ENCODE peak calls at places on chromosomes 6 and 20, in four cellular contexts. One of them, this sample, is unnamed.

GRCh38 chr6:19803331-19804330 is 33.5 kb upstream of the ID4 start:
- DNase-seq in IMR-90: peak; percentile 19
- DNase-seq in fibroblast of lung: peak; percentile 54
- DNase-seq in heart right ventricle: no peak
- DNase-seq in this sample: no peak

GRCh38 chr6:155418017-155418749 is 37.5 kb downstream of the NOX3 start:
- DNase-seq in fibroblast of lung: peak; percentile 69
- DNase-seq in heart right ventricle: no peak
- DNase-seq in IMR-90: peak; percentile 65
- DNase-seq in this sample: peak; percentile 42

GRCh38 chr6:106901062-106901461 is 73.5 kb downstream of the CD24 start:
- DNase-seq in IMR-90: no peak
- DNase-seq in heart right ventricle: no peak
- DNase-seq in fibroblast of lung: no peak
- DNase-seq in this sample: no peak

GRCh38 chr20:58407966-58408557 is 19.0 kb downstream of the VAPB start:
- DNase-seq in heart right ventricle: no peak
- DNase-seq in IMR-90: no peak
- DNase-seq in fibroblast of lung: no peak
- DNase-seq in this sample: peak; percentile 13

GRCh38 chr6:154555075-154555677 is 44.7 kb upstream of the CNKSR3 start:
- DNase-seq in fibroblast of lung: peak; percentile 34
- DNase-seq in heart right ventricle: no peak
- DNase-seq in IMR-90: peak; percentile 8
- DNase-seq in this sample: no peak

GRCh38 chr6:127832381-127832780 is 68.5 kb downstream of the THEMIS start:
- DNase-seq in fibroblast of lung: no peak
- DNase-seq in IMR-90: no peak
- DNase-seq in heart right ventricle: no peak
- DNase-seq in this sample: no peak

GRCh38 chr6:82040405-82041221 is 206.9 kb downstream of the IBTK start:
- DNase-seq in fibroblast of lung: peak; percentile 48
- DNase-seq in heart right ventricle: no peak
- DNase-seq in IMR-90: peak; percentile 59
- DNase-seq in this sample: no peak

GRCh38 chr6:139473239-139473701 is 98.8 kb upstream of the CITED2 start:
- DNase-seq in IMR-90: no peak
- DNase-seq in heart right ventricle: no peak
- DNase-seq in fibroblast of lung: peak; percentile 56
- DNase-seq in this sample: no peak

GRCh38 chr6:73282876-73283275 is 19.9 kb upstream of the KHDC1 start:
- DNase-seq in IMR-90: no peak
- DNase-seq in fibroblast of lung: no peak
- DNase-seq in heart right ventricle: no peak
- DNase-seq in this sample: no peak

GRCh38 chr6:167532410-167533294 is 207.8 kb downstream of the TTLL2 start:
- DNase-seq in fibroblast of lung: no peak
- DNase-seq in IMR-90: no peak
- DNase-seq in heart right ventricle: no peak
- DNase-seq in this sample: no peak

GRCh38 chr6:48078092-48078491 is 32.9 kb downstream of the PTCHD4 start:
- DNase-seq in fibroblast of lung: peak; percentile 47
- DNase-seq in heart right ventricle: no peak
- DNase-seq in IMR-90: no peak
- DNase-seq in this sample: no peak

GRCh38 chr6:4004249-4004648 is 74.7 kb downstream of the FAM217A start:
- DNase-seq in IMR-90: peak; percentile 29
- DNase-seq in heart right ventricle: no peak
- DNase-seq in fibroblast of lung: no peak
- DNase-seq in this sample: no peak

GRCh38 chr6:11806561-11807317 is 28.1 kb upstream of the ADTRP start:
- DNase-seq in fibroblast of lung: peak; percentile 6
- DNase-seq in IMR-90: no peak
- DNase-seq in heart right ventricle: no peak
- DNase-seq in this sample: no peak
- H3K27ac ChIP-seq in fibroblast of lung: no peak overlapping the region
- H3K27ac ChIP-seq in IMR-90: no peak overlapping the region
- H3K27ac ChIP-seq in heart right ventricle: no peak overlapping the region
- H3K27ac ChIP-seq in this sample: no peak overlapping the region

GRCh38 chr6:71288228-71289038 is at the start of gene OGFRL1:
- DNase-seq in fibroblast of lung: peak; percentile 66
- DNase-seq in IMR-90: peak; percentile 53
- DNase-seq in heart right ventricle: peak; percentile 86
- DNase-seq in this sample: peak; percentile 69

GRCh38 chr6:71290611-71291010 is 2.0 kb downstream of the OGFRL1 start:
- DNase-seq in fibroblast of lung: no peak
- DNase-seq in heart right ventricle: no peak
- DNase-seq in IMR-90: no peak
- DNase-seq in this sample: no peak

GRCh38 chr6:71289802-71290175 is 1.2 kb downstream of the OGFRL1 start:
- DNase-seq in heart right ventricle: no peak
- DNase-seq in fibroblast of lung: no peak
- DNase-seq in IMR-90: no peak
- DNase-seq in this sample: no peak

GRCh38 chr6:71287926-71288227 is 734 bp upstream of the OGFRL1 start:
- DNase-seq in heart right ventricle: no peak
- DNase-seq in IMR-90: no peak
- DNase-seq in fibroblast of lung: no peak
- DNase-seq in this sample: peak; percentile 6

GRCh38 chr6:71289039-71289801 is 609 bp downstream of the OGFRL1 start:
- DNase-seq in IMR-90: no peak
- DNase-seq in heart right ventricle: peak; percentile 50
- DNase-seq in fibroblast of lung: peak; percentile 20
- DNase-seq in this sample: peak; percentile 50
- H3K4me1 ChIP-seq in IMR-90: peaks cover 6% of the 10 kb centered on the region
- H3K4me1 ChIP-seq in heart right ventricle: peaks cover 50% of the 10 kb centered on the region
- H3K4me1 ChIP-seq in fibroblast of lung: peaks cover 8% of the 10 kb centered on the region
- H3K4me1 ChIP-seq in this sample: peaks cover 14% of the 10 kb centered on the region

GRCh38 chr20:39849664-39850063 is 839.4 kb downstream of the MAFB start:
- DNase-seq in fibroblast of lung: peak; percentile 95
- DNase-seq in IMR-90: peak; percentile 94
- DNase-seq in heart right ventricle: peak; percentile 87
- DNase-seq in this sample: no peak
- H3K27me3 ChIP-seq in fibroblast of lung: no peaks in the 10 kb centered on the region
- H3K27me3 ChIP-seq in IMR-90: peaks cover 6% of the 10 kb centered on the region
- H3K27me3 ChIP-seq in heart right ventricle: no peaks in the 10 kb centered on the region
- H3K27me3 ChIP-seq in this sample: no peaks in the 10 kb centered on the region

GRCh38 chr6:31622678-31623077 is 2.2 kb downstream of the PRRC2A start:
- DNase-seq in fibroblast of lung: no peak
- DNase-seq in IMR-90: no peak
- DNase-seq in heart right ventricle: no peak
- DNase-seq in this sample: no peak
- H3K27ac ChIP-seq in fibroblast of lung: no peak overlapping the region
- H3K27ac ChIP-seq in IMR-90: no peak overlapping the region
- H3K27ac ChIP-seq in heart right ventricle: peak overlapping the region; percentile 95
- H3K27ac ChIP-seq in this sample: no peak overlapping the region

DNA sequence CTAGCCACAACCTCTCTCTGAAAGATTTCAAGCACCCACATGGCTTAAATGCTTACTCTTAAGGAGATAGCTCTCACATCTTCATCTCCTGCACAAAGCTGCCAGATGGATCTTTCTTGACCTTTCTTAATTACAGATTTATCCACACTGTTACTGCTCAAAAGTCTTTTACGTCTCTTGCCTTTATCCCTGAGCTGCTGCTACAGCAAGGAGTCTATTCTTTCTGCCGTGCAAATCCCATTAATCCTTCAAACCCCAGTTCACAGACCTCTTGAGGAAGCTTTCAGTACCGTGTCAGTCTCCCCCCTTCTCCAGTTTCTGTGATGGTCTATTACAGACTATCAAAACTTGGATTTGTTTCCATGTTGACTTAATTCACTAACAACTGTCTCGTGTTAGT is 54.6 kb downstream of the B4GALT5 start:
- DNase-seq in heart right ventricle: no peak
- DNase-seq in fibroblast of lung: no peak
- DNase-seq in IMR-90: no peak
- DNase-seq in this sample: no peak
- H3K4me1 ChIP-seq in heart right ventricle: peaks cover 50% of the 10 kb centered on the region
- H3K4me1 ChIP-seq in fibroblast of lung: no peaks in the 10 kb centered on the region
- H3K4me1 ChIP-seq in IMR-90: peaks cover 14% of the 10 kb centered on the region
- H3K4me1 ChIP-seq in this sample: peaks cover 8% of the 10 kb centered on the region

GRCh38 chr6:28741363-28741762 is 182.4 kb downstream of the TRIM27 start:
- DNase-seq in IMR-90: no peak
- DNase-seq in heart right ventricle: no peak
- DNase-seq in fibroblast of lung: no peak
- DNase-seq in this sample: no peak

GRCh38 chr6:28736121-28736520 is 187.7 kb downstream of the TRIM27 start:
- DNase-seq in heart right ventricle: no peak
- DNase-seq in IMR-90: no peak
- DNase-seq in fibroblast of lung: no peak
- DNase-seq in this sample: no peak

GRCh38 chr6:28734443-28734959 is 189.3 kb downstream of the TRIM27 start:
- DNase-seq in IMR-90: no peak
- DNase-seq in fibroblast of lung: no peak
- DNase-seq in heart right ventricle: no peak
- DNase-seq in this sample: no peak

GRCh38 chr6:28738396-28738765 is 185.4 kb downstream of the TRIM27 start:
- DNase-seq in heart right ventricle: no peak
- DNase-seq in IMR-90: no peak
- DNase-seq in fibroblast of lung: no peak
- DNase-seq in this sample: no peak

GRCh38 chr6:28737750-28738395 is 185.9 kb downstream of the TRIM27 start:
- DNase-seq in heart right ventricle: no peak
- DNase-seq in IMR-90: no peak
- DNase-seq in fibroblast of lung: no peak
- DNase-seq in this sample: no peak
- H3K27me3 ChIP-seq in heart right ventricle: peaks cover 100% of the 10 kb centered on the region
- H3K27me3 ChIP-seq in IMR-90: peaks cover 20% of the 10 kb centered on the region
- H3K27me3 ChIP-seq in fibroblast of lung: peaks cover 10% of the 10 kb centered on the region
- H3K27me3 ChIP-seq in this sample: peaks cover 63% of the 10 kb centered on the region